ENCODE peak calls at places on chromosomes 2 and 18, in four cellular contexts. S, U, M and A are unnamed samples.

GRCh38 chr2:42569116-42569711 is 782 bp downstream of the MTA3 start:
- DNase-seq in S (peak; percentile 12), U (peak; percentile 54), M (peak; percentile 52), A (no peak)

GRCh38 chr2:36485521-36485920 is 112.4 kb downstream of the FEZ2 start:
- DNase-seq in S (peak; percentile 94), U (peak; percentile 54), M (no peak), A (no peak)

GRCh38 chr18:36415606-36416005 is 118.1 kb downstream of the FHOD3 start:
- DNase-seq in S (no peak), U (no peak), M (no peak), A (no peak)

GRCh38 chr2:227716501-227716900 is 1.3 kb downstream of the SLC19A3 start:
- DNase-seq in S (no peak), U (no peak), M (no peak), A (no peak)

GRCh38 chr2:198471291-198471690 is 666.9 kb downstream of the PLCL1 start:
- DNase-seq in S (no peak), U (no peak), M (peak; percentile 38), A (no peak)

GRCh38 chr2:197059498-197059897 is 133.0 kb upstream of the PGAP1 start:
- DNase-seq in S (no peak), U (no peak), M (no peak), A (no peak)

GRCh38 chr2:129747500-129748125 is 231.9 kb upstream of the RAB6C start:
- DNase-seq in S (no peak), U (no peak), M (no peak), A (no peak)

GRCh38 chr2:40230717-40231300 is 221.1 kb downstream of the SLC8A1 start:
- DNase-seq in S (no peak), U (no peak), M (peak; percentile 67), A (no peak)

GRCh38 chr18:78321402-78321801 is 658.2 kb upstream of the SALL3 start:
- DNase-seq in S (no peak), U (no peak), M (no peak), A (no peak)

GRCh38 chr2:27281855-27282559 is at the start of gene TRIM54:
- DNase-seq in S (peak; percentile 33), U (no peak), M (peak; percentile 61), A (no peak)

GRCh38 chr2:86498468-86499260 is 57.5 kb downstream of the KDM3A start:
- DNase-seq in S (peak; percentile 45), U (no peak), M (no peak), A (no peak)

GRCh38 chr2:224166661-224167060 is 127.6 kb upstream of the SERPINE2 start:
- DNase-seq in S (no peak), U (no peak), M (no peak), A (no peak)

GRCh38 chr2:105977212-105977611 is 216.9 kb downstream of the UXS1 start:
- DNase-seq in S (peak; percentile 86), U (peak; percentile 27), M (no peak), A (no peak)

GRCh38 chr2:135965756-135966155 is 19.7 kb downstream of the DARS1 start:
- DNase-seq in S (no peak), U (no peak), M (no peak), A (no peak)

GRCh38 chr2:225002039-225002655 is 40.1 kb downstream of the DOCK10 start:
- DNase-seq in S (peak; percentile 78), U (peak; percentile 70), M (peak; percentile 72), A (peak; percentile 59)

GRCh38 chr2:176121377-176122111 is 975 bp upstream of the HOXD9 start:
- DNase-seq in S (no peak), U (no peak), M (no peak), A (no peak)

GRCh38 chr2:217610411-217610814 is 392.4 kb downstream of the TNS1 start:
- DNase-seq in S (no peak), U (no peak), M (no peak), A (no peak)

GRCh38 chr2:188395903-188396699 is 104.4 kb downstream of the GULP1 start:
- DNase-seq in S (no peak), U (no peak), M (peak; percentile 42), A (no peak)

GRCh38 chr18:10454800-10455550 is 540 bp downstream of the APCDD1 start:
- DNase-seq in S (peak; percentile 20), U (peak; percentile 55), M (peak; percentile 67), A (peak; percentile 17)

GRCh38 chr2:148534416-148535205 is 109.9 kb upstream of the EPC2 start:
- DNase-seq in S (no peak), U (no peak), M (peak; percentile 74), A (no peak)

GRCh38 chr2:26670171-26670570 is 22.4 kb upstream of the KCNK3 start:
- DNase-seq in S (peak; percentile 56), U (no peak), M (no peak), A (no peak)

GRCh38 chr2:134086594-134087219 is 167.2 kb upstream of the MGAT5 start:
- DNase-seq in S (no peak), U (no peak), M (peak; percentile 76), A (peak; percentile 47)

GRCh38 chr2:146481629-146482028 is 1363.2 kb upstream of the ACVR2A start:
- DNase-seq in S (peak; percentile 52), U (peak; percentile 10), M (no peak), A (no peak)

GRCh38 chr18:36850527-36851201 is 21.7 kb downstream of the KIAA1328 start:
- DNase-seq in S (peak; percentile 96), U (peak; percentile 91), M (no peak), A (no peak)

GRCh38 chr18:1526996-1527395 is 622.3 kb downstream of the ADCYAP1 start:
- DNase-seq in S (no peak), U (no peak), M (no peak), A (no peak)

GRCh38 chr2:121155502-121156056 is 129.4 kb downstream of the TFCP2L1 start:
- DNase-seq in S (no peak), U (no peak), M (no peak), A (no peak)

GRCh38 chr2:113132622-113133021 is 5.2 kb downstream of the IL1RN start:
- DNase-seq in S (no peak), U (no peak), M (no peak), A (no peak)

GRCh38 chr18:60060578-60060977 is 160.8 kb downstream of the PMAIP1 start:
- DNase-seq in S (no peak), U (no peak), M (no peak), A (no peak)

GRCh38 chr2:119888673-119889072 is 124.2 kb upstream of the EPB41L5 start:
- DNase-seq in S (peak; percentile 92), U (no peak), M (no peak), A (no peak)

GRCh38 chr18:61475931-61476330 is 142.7 kb downstream of the CDH20 start:
- DNase-seq in S (no peak), U (no peak), M (no peak), A (no peak)

GRCh38 chr2:72211359-72211758 is 63.7 kb upstream of the CYP26B1 start:
- DNase-seq in S (no peak), U (no peak), M (no peak), A (no peak)

GRCh38 chr18:48771641-48772380 is 179.0 kb downstream of the SMAD7 start:
- DNase-seq in S (no peak), U (no peak), M (no peak), A (no peak)
- H3K4ac ChIP-seq in S (no peak overlapping the region), U (no peak overlapping the region), M (peak overlapping the region; percentile 18), A (no peak overlapping the region)

DNA sequence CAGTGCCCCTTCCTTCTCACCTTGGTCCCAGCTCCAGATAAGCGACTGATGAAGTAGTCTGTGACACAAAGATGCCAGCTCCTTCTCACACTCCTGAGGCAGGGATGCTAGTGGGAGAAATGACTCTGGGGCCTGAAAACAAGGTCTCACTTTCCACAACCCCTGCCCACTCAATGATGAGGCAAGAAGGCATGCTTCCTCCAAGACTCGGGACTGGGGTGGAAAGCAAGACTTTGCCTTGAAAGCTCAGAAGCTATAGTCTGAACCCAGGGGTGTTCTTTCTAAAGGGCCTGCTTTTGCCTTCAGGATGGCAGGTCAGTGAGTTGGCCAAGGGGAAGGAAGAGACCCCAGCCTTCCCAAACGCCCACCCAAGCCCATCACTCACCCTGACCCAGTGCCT is 1.4 kb downstream of the CCDC142 start:
- DNase-seq in S (no peak), U (no peak), M (no peak), A (no peak)
- H4K8ac ChIP-seq in S (peak overlapping the region; percentile 79), U (no peak overlapping the region), M (no peak overlapping the region), A (no peak overlapping the region)

DNA sequence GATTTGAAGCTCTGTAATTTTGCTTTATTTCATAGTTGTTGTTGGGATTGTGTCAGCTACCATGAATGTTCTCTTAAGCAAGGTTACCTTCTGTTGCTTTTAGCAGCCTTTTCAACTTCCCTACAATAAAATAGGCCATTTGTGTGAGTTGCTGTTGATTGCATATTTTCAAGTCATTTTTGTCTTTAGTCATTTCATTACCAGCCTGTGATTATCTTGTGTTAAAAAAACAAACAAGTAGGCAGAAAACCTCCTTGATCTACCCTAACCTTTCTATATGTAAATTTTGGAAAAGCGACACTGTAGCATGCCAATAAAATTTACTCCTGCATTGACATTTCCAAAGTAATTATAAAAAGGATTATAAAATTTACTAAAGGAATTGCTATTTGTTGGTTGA is 19.3 kb downstream of the GREB1L start:
- DNase-seq in S (no peak), U (no peak), M (no peak), A (no peak)
- H3K4me1 ChIP-seq in S (no peaks in the 10 kb centered on the region), U (peaks cover 4% of the 10 kb centered on the region), M (no peaks in the 10 kb centered on the region), A (peaks cover 82% of the 10 kb centered on the region)

DNA sequence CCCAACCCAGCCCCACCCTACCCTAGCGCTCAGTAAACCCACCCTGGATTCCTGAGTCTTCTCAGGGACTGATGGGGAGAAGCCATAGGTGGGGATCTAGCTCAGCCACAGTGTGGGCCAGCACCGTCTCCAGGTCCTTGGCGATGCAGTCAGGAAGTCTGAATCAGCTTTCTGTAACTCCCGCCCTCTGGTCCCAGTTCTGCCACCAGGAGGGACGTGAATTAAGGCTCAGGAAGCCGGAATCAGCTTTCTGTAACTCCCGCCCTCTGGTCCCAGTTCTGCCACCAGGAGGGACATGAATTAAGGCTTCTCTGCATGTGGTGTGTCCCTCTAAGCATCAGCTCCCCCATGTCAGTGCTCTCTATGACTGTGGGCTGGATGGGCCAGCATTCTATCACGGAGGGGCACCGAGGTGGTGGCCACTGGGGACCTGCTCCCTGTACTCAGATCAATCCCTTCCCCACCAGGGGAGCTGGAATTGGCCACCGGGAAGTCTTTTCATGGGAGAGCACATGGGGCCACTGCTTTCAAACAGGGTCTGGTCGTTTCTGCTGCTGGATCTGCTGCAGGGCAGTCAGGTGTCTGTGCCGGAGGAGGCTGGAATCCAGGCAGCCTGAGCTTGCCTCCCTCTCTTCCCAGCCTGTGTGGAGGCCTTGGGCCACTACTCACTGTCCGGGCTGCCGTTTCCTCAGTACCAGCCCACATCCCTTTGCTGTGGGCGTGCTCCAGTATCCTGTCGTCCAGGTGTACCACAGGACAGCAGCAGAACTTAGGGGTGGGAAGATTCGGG is 24.7 kb downstream of the ASB18 start:
- DNase-seq in S (no peak), U (no peak), M (peak; percentile 30), A (no peak)
- H3K4ac ChIP-seq in S (peak overlapping the region; percentile 69), U (no peak overlapping the region), M (no peak overlapping the region), A (no peak overlapping the region)

DNA sequence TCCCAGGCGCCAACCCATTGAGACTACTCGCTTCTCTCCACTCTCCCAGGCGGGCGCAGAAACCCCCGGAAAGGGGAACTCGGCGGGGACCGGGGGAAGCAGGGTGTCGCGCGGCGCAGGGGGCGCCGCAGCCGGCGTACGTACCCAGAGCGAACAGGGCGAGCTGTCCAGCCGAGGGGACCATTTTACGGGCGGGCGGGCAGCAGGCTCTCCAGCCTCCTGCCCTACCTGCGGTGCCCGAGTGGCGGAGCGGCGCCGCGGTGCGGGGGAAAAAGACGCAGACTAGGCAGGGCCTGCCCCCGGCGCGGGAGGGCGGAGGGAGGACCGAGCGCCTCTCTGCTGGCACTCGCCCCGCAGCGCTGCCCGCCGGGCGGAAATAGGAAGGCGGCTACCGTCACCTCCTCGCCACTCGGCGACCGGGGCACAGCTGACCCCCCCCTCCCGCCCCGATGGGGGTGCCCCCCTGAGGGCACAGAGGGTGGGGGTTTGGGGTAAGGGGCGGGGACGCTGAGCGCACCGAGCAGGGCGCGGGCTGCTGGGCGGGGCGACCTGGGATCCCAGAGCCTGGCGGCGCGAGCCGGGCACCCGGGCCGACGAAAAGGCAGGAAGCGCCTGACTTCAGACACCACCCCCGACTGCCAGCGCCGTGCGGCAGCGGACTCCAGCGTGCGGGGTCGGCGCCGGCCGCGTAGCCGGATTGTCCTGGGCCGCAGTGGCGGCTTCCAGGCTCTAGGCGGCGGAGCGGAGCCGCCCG is at the start of gene TGFA:
- DNase-seq in S (no peak), U (peak; percentile 26), M (peak; percentile 90), A (peak; percentile 74)
- H4K8ac ChIP-seq in S (no peak within 1 kb of the TSS), U (no peak within 1 kb of the TSS), M (no peak within 1 kb of the TSS), A (no peak within 1 kb of the TSS)